ENCODE peak calls at places on chromosomes 5 and 9, in eight cellular contexts. H, W, G, O, S, V, F and L are unnamed samples.

GRCh38 chr9:88593537-88594185 is 58.7 kb downstream of the NXNL2 start:
- DNase-seq in S (peak), F (no peak), V (no peak), O (peak), W (no peak), G (peak), H (peak), L (peak)

GRCh38 chr9:134908524-134909364 is 9.0 kb downstream of the FCN1 start:
- DNase-seq in H (no peak), V (no peak), W (no peak), G (peak), O (no peak), F (no peak), S (no peak), L (no peak)

GRCh38 chr5:153753645-153754432 is 263.4 kb downstream of the GRIA1 start:
- DNase-seq in O (no peak), V (no peak), H (no peak), G (no peak), W (no peak), F (no peak), S (no peak), L (no peak)

GRCh38 chr5:76696254-76696653 is 19.7 kb upstream of the F2R start:
- DNase-seq in S (no peak), G (no peak), V (no peak), F (no peak), W (no peak), O (no peak), H (no peak), L (no peak)

GRCh38 chr5:56569576-56569975 is 245.8 kb upstream of the MAP3K1 start:
- DNase-seq in O (no peak), W (no peak), V (no peak), S (no peak), F (no peak), G (no peak), H (no peak), L (no peak)

GRCh38 chr9:72326643-72327042 is 38.4 kb downstream of the ZFAND5 start:
- DNase-seq in V (no peak), S (no peak), W (no peak), H (no peak), O (no peak), G (no peak), F (no peak), L (no peak)

GRCh38 chr5:68433921-68434879 is 218.6 kb downstream of the PIK3R1 start:
- DNase-seq in F (no peak), O (peak), W (peak), S (peak), H (peak), V (peak), G (peak), L (peak)

GRCh38 chr5:175713930-175714329 is 56.1 kb downstream of the HRH2 start:
- DNase-seq in O (no peak), W (peak), F (no peak), H (no peak), V (no peak), S (no peak), G (no peak), L (no peak)

GRCh38 chr5:37951946-37952721 is 112.3 kb upstream of the GDNF start:
- DNase-seq in S (no peak), O (no peak), F (peak), H (no peak), G (no peak), W (no peak), V (no peak), L (no peak)

GRCh38 chr9:35729700-35730485 is 2.1 kb downstream of the TLN1 start:
- DNase-seq in S (peak), O (peak), W (peak), G (peak), F (peak), V (peak), H (no peak), L (peak)

GRCh38 chr5:31381299-31381698 is 150.6 kb downstream of the DROSHA start:
- DNase-seq in F (no peak), V (no peak), G (no peak), H (no peak), W (no peak), O (no peak), S (no peak), L (no peak)

GRCh38 chr9:113943112-113944009 is 67.3 kb downstream of the ZNF618 start:
- DNase-seq in F (no peak), V (no peak), O (no peak), S (no peak), G (no peak), W (no peak), H (no peak), L (no peak)

GRCh38 chr5:3993856-3994473 is 398.3 kb downstream of the IRX1 start:
- DNase-seq in G (no peak), W (no peak), S (no peak), F (no peak), O (no peak), V (peak), H (no peak), L (no peak)

GRCh38 chr9:130971294-130971849 is 32.3 kb upstream of the FIBCD1 start:
- DNase-seq in S (no peak), O (no peak), W (no peak), G (no peak), H (no peak), F (no peak), V (no peak), L (no peak)

GRCh38 chr5:55530669-55531068 is 4.1 kb downstream of the PLPP1 start:
- DNase-seq in V (no peak), G (no peak), F (peak), W (no peak), O (no peak), S (no peak), H (no peak), L (no peak)

GRCh38 chr5:144335561-144335960 is 164.9 kb downstream of the KCTD16 start:
- DNase-seq in W (no peak), O (no peak), G (no peak), F (no peak), S (peak), V (no peak), H (no peak), L (no peak)

GRCh38 chr9:129209109-129209508 is 31.0 kb upstream of the IER5L start:
- DNase-seq in W (no peak), V (no peak), F (peak), G (no peak), S (no peak), O (no peak), H (no peak), L (no peak)

GRCh38 chr5:77662615-77663014 is 24.1 kb upstream of the OTP start:
- DNase-seq in F (no peak), S (peak), W (no peak), G (no peak), O (no peak), H (no peak), V (no peak), L (no peak)

GRCh38 chr5:167777746-167778145 is 513.7 kb upstream of the WWC1 start:
- DNase-seq in F (no peak), O (no peak), G (no peak), H (no peak), V (no peak), W (no peak), S (no peak), L (peak)

GRCh38 chr9:72983512-72984021 is 30.7 kb upstream of the ALDH1A1 start:
- DNase-seq in V (no peak), F (no peak), H (no peak), S (no peak), O (no peak), G (no peak), W (no peak), L (no peak)

GRCh38 chr5:118121258-118121657 is 867.1 kb downstream of the DTWD2 start:
- DNase-seq in H (no peak), O (no peak), G (no peak), W (no peak), V (no peak), S (no peak), F (no peak), L (no peak)

GRCh38 chr5:68447121-68447520 is 231.6 kb downstream of the PIK3R1 start:
- DNase-seq in W (no peak), S (no peak), H (no peak), V (no peak), F (no peak), O (no peak), G (no peak), L (no peak)

GRCh38 chr5:77852068-77852513 is 76.0 kb upstream of the TBCA start:
- DNase-seq in G (no peak), V (no peak), W (no peak), O (no peak), S (peak), H (no peak), F (no peak), L (no peak)

GRCh38 chr5:150081541-150082283 is 4.6 kb downstream of the CSF1R start:
- DNase-seq in G (peak), S (peak), V (peak), F (no peak), W (peak), O (peak), H (peak), L (no peak)

GRCh38 chr9:73200694-73201432 is 49.2 kb downstream of the ANXA1 start:
- DNase-seq in O (no peak), F (no peak), W (no peak), G (no peak), V (no peak), H (peak), S (peak), L (no peak)

GRCh38 chr9:14911046-14911445 is 818 bp upstream of the FREM1 start:
- DNase-seq in V (no peak), F (no peak), H (no peak), S (no peak), O (no peak), W (no peak), G (no peak), L (no peak)

GRCh38 chr5:166330061-166330460 is 1961.4 kb upstream of the WWC1 start:
- DNase-seq in O (no peak), F (no peak), V (no peak), S (no peak), W (no peak), H (no peak), G (no peak), L (no peak)

GRCh38 chr9:4984171-4984570 is 901 bp upstream of the JAK2 start:
- DNase-seq in V (no peak), F (no peak), W (no peak), H (no peak), S (no peak), O (no peak), G (no peak), L (no peak)

GRCh38 chr5:179326176-179326997 is 18.9 kb downstream of the ADAMTS2 start:
- DNase-seq in V (peak), S (no peak), F (peak), W (peak), H (no peak), G (peak), O (peak), L (no peak)

GRCh38 chr5:74122979-74123575 is 497.1 kb downstream of the ARHGEF28 start:
- DNase-seq in V (no peak), W (no peak), H (no peak), S (no peak), F (no peak), O (no peak), G (no peak), L (peak)

GRCh38 chr5:77170-77501 is 14.8 kb upstream of the PLEKHG4B start:
- DNase-seq in W (no peak), V (no peak), H (peak), S (no peak), G (no peak), O (no peak), F (no peak), L (no peak)

GRCh38 chr9:32427111-32427873 is 42.8 kb downstream of the ACO1 start:
- DNase-seq in F (no peak), G (no peak), O (peak), S (no peak), W (no peak), V (no peak), H (no peak), L (no peak)

DNA sequence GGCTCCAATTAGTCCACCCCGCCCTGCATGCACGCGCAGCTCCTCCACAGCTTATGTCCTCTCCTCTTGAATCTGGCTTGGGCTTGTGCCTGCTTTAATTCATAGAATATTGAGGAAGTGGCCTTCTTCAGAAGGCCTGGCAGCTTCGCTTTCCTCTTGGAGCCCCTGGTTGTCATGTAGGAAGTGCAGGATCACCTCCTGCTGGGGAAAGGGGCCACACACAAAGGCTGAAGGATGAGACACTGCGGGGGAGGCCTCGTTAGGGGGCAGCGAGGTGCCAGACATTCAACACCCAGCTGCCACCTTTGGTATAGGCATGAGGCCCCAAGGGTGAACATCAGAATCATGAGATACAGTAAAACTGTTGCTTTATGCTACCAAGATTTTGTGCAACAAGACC is 2.7 kb upstream of the CNOT6 start:
- DNase-seq in V (no peak), O (no peak), S (no peak), W (no peak), G (no peak), F (no peak), H (no peak), L (no peak)
- TF ChIP-seq CTCF in V (no peak), O (no peak), S (no peak), W (no peak), G (no peak), F (no peak), H (no peak), L (no peak)

DNA sequence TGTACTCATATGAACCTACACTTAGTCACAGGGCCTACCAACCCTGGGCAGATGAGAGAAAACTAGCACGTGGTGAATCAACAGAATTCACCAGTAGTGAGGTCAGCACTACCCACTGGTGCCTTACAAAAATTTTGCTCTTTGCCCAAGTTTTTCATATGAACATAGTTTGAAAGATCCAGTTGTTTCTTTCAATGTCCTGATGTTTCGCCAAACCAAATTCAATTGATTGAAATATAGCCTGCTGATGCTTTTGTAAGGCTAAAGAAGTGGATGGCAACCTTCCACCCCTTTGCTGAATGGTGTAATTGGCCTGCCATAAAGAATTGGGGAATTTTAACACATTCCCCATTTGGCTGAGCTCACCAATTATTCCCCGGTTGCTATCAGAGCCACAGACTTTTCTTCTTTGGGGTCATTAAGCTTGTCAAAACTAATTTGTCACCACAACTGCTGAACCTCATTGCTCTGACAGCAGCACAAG is 339.2 kb downstream of the GLIS3 start:
- DNase-seq in F (no peak), W (no peak), H (no peak), O (no peak), V (no peak), G (no peak), S (no peak), L (no peak)
- TF ChIP-seq CTCF in F (no peak), W (no peak), H (no peak), O (no peak), V (no peak), G (no peak), S (no peak), L (no peak)

GRCh38 chr9:86353591-86354047 is 591 bp downstream of the TUT7 start:
- DNase-seq in H (no peak), G (no peak), O (no peak), F (no peak), W (no peak), V (no peak), S (peak), L (no peak)

GRCh38 chr9:86352440-86353106 is 1.6 kb downstream of the TUT7 start:
- DNase-seq in W (no peak), S (peak), H (no peak), G (no peak), O (no peak), F (no peak), V (no peak), L (no peak)

GRCh38 chr9:86354882-86355399 is 731 bp upstream of the TUT7 start:
- DNase-seq in G (no peak), H (no peak), O (no peak), S (no peak), W (no peak), F (no peak), V (no peak), L (no peak)

GRCh38 chr9:86355814-86356213 is 1.6 kb upstream of the TUT7 start:
- DNase-seq in H (no peak), F (no peak), V (no peak), G (no peak), W (no peak), O (no peak), S (no peak), L (no peak)

GRCh38 chr9:86354048-86354881 is at the start of gene TUT7:
- DNase-seq in G (peak), S (peak), O (peak), W (peak), V (peak), H (peak), F (peak), L (peak)
- TF ChIP-seq CTCF in G (no peak), S (no peak), O (no peak), W (no peak), V (no peak), H (no peak), F (no peak), L (no peak)

GRCh38 chr5:15183520-15183919 is 311.9 kb upstream of the ANKH start:
- DNase-seq in W (no peak), S (no peak), V (no peak), F (no peak), G (no peak), H (no peak), O (no peak), L (no peak)
- TF ChIP-seq CTCF in W (no peak), S (no peak), V (peak), F (no peak), G (no peak), H (no peak), O (no peak), L (peak)

DNA sequence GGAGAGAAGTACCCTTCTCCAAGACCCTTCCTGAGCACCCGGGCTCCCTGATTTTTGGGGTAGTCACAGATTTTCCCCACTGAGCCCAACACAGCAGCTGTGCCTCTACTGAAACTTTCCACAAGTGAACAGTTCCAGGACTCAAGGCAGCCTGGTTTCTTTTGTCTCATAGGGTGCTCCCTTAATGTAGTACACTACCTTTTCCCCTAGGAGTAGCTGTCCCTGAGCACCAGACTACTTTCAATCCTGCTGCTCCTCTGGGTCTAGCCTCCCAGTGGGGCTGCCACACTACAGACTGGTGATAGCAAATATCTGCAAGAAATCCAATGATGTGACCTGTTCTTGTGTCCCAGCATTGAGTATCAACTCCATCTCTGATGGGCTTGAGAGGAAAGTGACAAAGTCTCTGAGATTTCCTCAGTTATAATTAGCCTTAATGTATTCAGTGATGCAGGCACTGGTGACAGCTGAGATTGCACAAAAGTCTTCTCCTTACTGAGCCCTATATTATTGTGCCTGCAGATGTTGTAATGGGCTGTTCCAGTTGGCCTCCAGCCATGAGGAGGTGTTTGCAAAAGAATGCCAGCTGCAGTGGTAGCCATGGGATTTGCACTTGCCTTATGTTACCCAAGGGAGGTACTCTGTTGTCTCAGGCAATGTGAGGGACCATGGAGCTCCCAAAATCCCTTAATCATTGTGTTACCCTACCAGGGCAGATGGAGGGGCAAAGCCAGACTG is 1802.5 kb downstream of the EFNA5 start:
- DNase-seq in O (no peak), G (no peak), F (no peak), H (no peak), V (no peak), W (no peak), S (no peak), L (no peak)
- TF ChIP-seq CTCF in O (no peak), G (no peak), F (no peak), H (no peak), V (no peak), W (no peak), S (no peak), L (no peak)

GRCh38 chr9:93432964-93433363 is 18.5 kb upstream of the FAM120A start:
- DNase-seq in F (no peak), H (no peak), W (no peak), S (no peak), G (no peak), O (no peak), V (no peak), L (no peak)

GRCh38 chr9:93422987-93423386 is 28.5 kb upstream of the FAM120A start:
- DNase-seq in G (no peak), O (no peak), W (no peak), V (no peak), H (no peak), S (no peak), F (no peak), L (no peak)

GRCh38 chr9:93431498-93432105 is 19.9 kb upstream of the FAM120A start:
- DNase-seq in H (no peak), F (no peak), W (no peak), G (peak), V (no peak), S (no peak), O (no peak), L (no peak)

GRCh38 chr9:93427655-93428379 is 23.7 kb upstream of the FAM120A start:
- DNase-seq in G (no peak), W (no peak), S (no peak), F (peak), O (no peak), V (no peak), H (no peak), L (no peak)
- TF ChIP-seq CTCF in G (no peak), W (no peak), S (peak), F (no peak), O (no peak), V (no peak), H (no peak), L (no peak)

DNA sequence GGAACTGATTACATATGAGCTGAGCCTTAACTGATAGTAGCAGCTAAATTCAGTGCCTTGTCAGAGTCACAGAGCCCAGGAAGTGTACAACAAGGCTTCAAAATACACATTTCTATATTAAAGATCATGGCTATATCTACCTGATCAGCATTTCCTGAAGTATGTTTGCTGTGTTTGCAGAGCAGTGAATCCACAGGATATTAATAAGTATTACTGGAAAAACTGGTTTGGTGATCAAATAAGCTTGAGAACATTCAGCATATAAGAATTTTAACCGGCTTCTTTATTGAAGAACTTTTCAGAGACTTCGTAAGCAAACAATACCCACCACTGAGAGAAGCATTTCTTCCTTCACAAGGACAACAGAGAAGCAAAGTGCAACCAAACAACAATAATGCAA is 227.0 kb downstream of the ELAVL2 start:
- DNase-seq in W (no peak), S (no peak), H (no peak), V (no peak), G (no peak), O (no peak), F (no peak), L (no peak)
- TF ChIP-seq CTCF in W (no peak), S (no peak), H (no peak), V (no peak), G (no peak), O (no peak), F (no peak), L (no peak)

GRCh38 chr9:132768932-132769894 is 98.9 kb downstream of the GTF3C4 start:
- DNase-seq in F (peak), O (peak), S (peak), W (peak), G (peak), H (peak), V (peak), L (no peak)
- TF ChIP-seq CTCF in F (peak), O (no peak), S (peak), W (peak), G (peak), H (peak), V (peak), L (peak)

GRCh38 chr5:142725231-142726187 is 39.6 kb upstream of the FGF1 start:
- DNase-seq in V (no peak), F (no peak), O (no peak), S (no peak), G (no peak), H (no peak), W (no peak), L (no peak)
- TF ChIP-seq CTCF in V (no peak), F (no peak), O (no peak), S (no peak), G (no peak), H (no peak), W (no peak), L (no peak)